ENCODE peak calls at places on chromosome 22, in seven cellular contexts. G is heart right ventricle; I is CD8-positive, alpha-beta T cell; P is psoas muscle; D is brain microvascular endothelial cell; Q is cardiac fibroblast; C is hepatocyte. Y is an unnamed sample.

GRCh38 chr22:49815641-49816071 is 12.0 kb downstream of the BRD1 start:
- DNase-seq in G (no peak), I (no peak), P (no peak), D (peak), Q (no peak), C (no peak), Y (no peak)

GRCh38 chr22:21725956-21726649 is 9.5 kb downstream of the YPEL1 start:
- DNase-seq in G (no peak), I (no peak), P (no peak), D (no peak), Q (no peak), C (no peak), Y (no peak)

GRCh38 chr22:45891021-45891421 is 85.9 kb downstream of the WNT7B start:
- DNase-seq in G (peak), I (no peak), P (peak), D (no peak), Q (no peak), C (no peak), Y (no peak)

GRCh38 chr22:27507066-27507715 is 294.4 kb downstream of the MN1 start:
- DNase-seq in G (no peak), I (no peak), P (no peak), D (no peak), Q (peak), C (no peak), Y (no peak)

GRCh38 chr22:39349506-39349966 is 255 bp upstream of the SYNGR1 start:
- DNase-seq in G (peak), I (no peak), P (peak), D (no peak), Q (no peak), C (peak), Y (no peak)

GRCh38 chr22:50041361-50042065 is 16.6 kb downstream of the TTLL8 start:
- DNase-seq in G (no peak), I (no peak), P (no peak), D (no peak), Q (no peak), C (no peak), Y (no peak)

GRCh38 chr22:17980638-17981051 is 43.7 kb downstream of the MICAL3 start:
- DNase-seq in G (peak), I (peak), P (peak), D (no peak), Q (peak), C (peak), Y (peak)

GRCh38 chr22:36373258-36373579 is 14.5 kb downstream of the MYH9 start:
- DNase-seq in G (no peak), I (no peak), P (peak), D (no peak), Q (peak), C (no peak), Y (no peak)

GRCh38 chr22:36445158-36445668 is 36.2 kb downstream of the TXN2 start:
- DNase-seq in G (peak), I (no peak), P (peak), D (peak), Q (peak), C (no peak), Y (peak)

GRCh38 chr22:49960967-49961600 is 512 bp downstream of the PIM3 start:
- DNase-seq in G (peak), I (peak), P (peak), D (peak), Q (peak), C (peak), Y (no peak)

GRCh38 chr22:30253205-30253852 is 6.8 kb upstream of the LIF start:
- DNase-seq in G (peak), I (no peak), P (peak), D (peak), Q (peak), C (peak), Y (peak)
- H3K4me3 ChIP-seq in G (no peak), I (no peak), P (no peak), D (no peak), Q (no peak), C (no peak), Y (no peak)

GRCh38 chr22:25110846-25111578 is 88.6 kb upstream of the CRYBB3 start:
- DNase-seq in G (peak), I (peak), P (peak), D (peak), Q (peak), C (peak), Y (peak)

GRCh38 chr22:25112538-25113253 is 87.0 kb upstream of the CRYBB3 start:
- DNase-seq in G (no peak), I (no peak), P (no peak), D (no peak), Q (no peak), C (no peak), Y (no peak)

GRCh38 chr22:25109878-25110595 is 89.6 kb upstream of the CRYBB3 start:
- DNase-seq in G (no peak), I (no peak), P (no peak), D (no peak), Q (no peak), C (peak), Y (no peak)

GRCh38 chr22:25111579-25112517 is 87.8 kb upstream of the CRYBB3 start:
- DNase-seq in G (no peak), I (no peak), P (peak), D (no peak), Q (no peak), C (peak), Y (no peak)

DNA sequence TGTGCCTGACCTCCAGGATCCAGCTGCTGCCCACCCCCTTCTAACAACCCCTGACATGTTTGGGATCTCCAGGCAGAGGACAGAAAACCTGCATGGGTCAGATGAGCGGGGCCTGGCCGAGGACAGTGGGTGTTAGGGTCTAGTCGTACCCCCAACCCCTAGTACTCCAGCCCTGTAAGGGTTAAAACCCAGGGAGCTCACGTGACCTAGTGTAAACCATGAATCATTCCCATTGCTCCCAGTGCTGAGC is 89.1 kb upstream of the CRYBB3 start:
- DNase-seq in G (no peak), I (no peak), P (no peak), D (no peak), Q (no peak), C (no peak), Y (no peak)
- TF ChIP-seq CTCF in G (no peak), I (no peak), P (no peak), D (no peak), Q (no peak), C (no peak), Y (no peak)

GRCh38 chr22:19674929-19675253 is 39.4 kb upstream of the SEPTIN5 start:
- DNase-seq in G (no peak), I (no peak), P (no peak), D (no peak), Q (no peak), C (no peak), Y (no peak)
- H3K4me3 ChIP-seq in G (no peak), I (no peak), P (no peak), D (no peak), Q (no peak), C (no peak), Y (no peak)

GRCh38 chr22:37777122-37777687 is 30.5 kb upstream of the GCAT start:
- DNase-seq in G (peak), I (no peak), P (peak), D (peak), Q (peak), C (peak), Y (peak)
- TF ChIP-seq CTCF in G (no peak), I (no peak), P (no peak), D (no peak), Q (no peak), C (no peak), Y (no peak)

Y was measured in fibroblast of mammary gland.